ENCODE peak calls at places on chromosomes 7 and 10, in seven cellular contexts. H is left ventricle myocardium inferior, T is colonic mucosa, Z is transverse colon, G is A549, I is tibial nerve, Q is Peyer's patch. F is an unnamed sample. For H3K4me1, the result is how much of the 10 kb centered on the place peaks cover.

GRCh38 chr10:16828731-16829175 is 11.5 kb upstream of the RSU1 start:
- DNase-seq in H (peak), T (no peak), Z (peak), G (no peak), I (no peak), Q (no peak), F (peak)

GRCh38 chr10:11411926-11412545 is 199.4 kb downstream of the USP6NL start:
- DNase-seq in H (no peak), T (no peak), Z (no peak), G (no peak), I (no peak), Q (no peak), F (no peak)

GRCh38 chr7:73810991-73811360 is 19.8 kb upstream of the CLDN4 start:
- DNase-seq in H (no peak), T (peak), Z (no peak), G (no peak), I (no peak), Q (peak), F (peak)

GRCh38 chr10:14812271-14812670 is 25.6 kb downstream of the CDNF start:
- DNase-seq in H (no peak), T (no peak), Z (no peak), G (no peak), I (no peak), Q (no peak), F (no peak)

GRCh38 chr7:155107126-155107525 is 37.0 kb downstream of the HTR5A start:
- DNase-seq in H (no peak), T (no peak), Z (no peak), G (no peak), I (no peak), Q (no peak), F (no peak)

GRCh38 chr10:132654121-132654571 is 116.6 kb downstream of the INPP5A start:
- DNase-seq in H (no peak), T (no peak), Z (no peak), G (no peak), I (no peak), Q (peak), F (no peak)

GRCh38 chr7:27186450-27187157 is 1.6 kb upstream of the HOXA11 start:
- DNase-seq in H (no peak), T (no peak), Z (no peak), G (no peak), I (no peak), Q (peak), F (peak)

GRCh38 chr7:23476286-23477169 is 6.2 kb upstream of the IGF2BP3 start:
- DNase-seq in H (no peak), T (no peak), Z (no peak), G (no peak), I (no peak), Q (no peak), F (no peak)

GRCh38 chr10:78209987-78210386 is 176.3 kb downstream of the RPS24 start:
- DNase-seq in H (no peak), T (no peak), Z (no peak), G (no peak), I (no peak), Q (no peak), F (no peak)

GRCh38 chr7:102883098-102883860 is 29.5 kb upstream of the LRRC17 start:
- DNase-seq in H (no peak), T (no peak), Z (no peak), G (no peak), I (no peak), Q (no peak), F (no peak)

GRCh38 chr7:92836489-92837213 is at the start of gene CDK6:
- DNase-seq in H (peak), T (peak), Z (peak), G (peak), I (no peak), Q (peak), F (peak)

GRCh38 chr10:132722391-132722790 is 63.6 kb downstream of the NKX6-2 start:
- DNase-seq in H (no peak), T (no peak), Z (no peak), G (no peak), I (no peak), Q (no peak), F (no peak)

GRCh38 chr7:124152859-124153692 is 120.2 kb upstream of the TMEM229A start:
- DNase-seq in H (no peak), T (no peak), Z (no peak), G (peak), I (no peak), Q (no peak), F (no peak)

GRCh38 chr7:99331002-99331401 is 5.3 kb downstream of the ARPC1A start:
- DNase-seq in H (no peak), T (no peak), Z (no peak), G (no peak), I (no peak), Q (no peak), F (no peak)

GRCh38 chr7:143372070-143372469 is 9.1 kb upstream of the ZYX start:
- DNase-seq in H (peak), T (peak), Z (peak), G (no peak), I (peak), Q (no peak), F (peak)

GRCh38 chr10:14758994-14759664 is 15.6 kb downstream of the FAM107B start:
- DNase-seq in H (no peak), T (no peak), Z (peak), G (no peak), I (no peak), Q (no peak), F (no peak)

GRCh38 chr7:2084781-2085505 is 147.8 kb downstream of the MAD1L1 start:
- DNase-seq in H (no peak), T (no peak), Z (no peak), G (no peak), I (no peak), Q (no peak), F (no peak)

GRCh38 chr7:33651998-33652397 is 253.3 kb upstream of the BMPER start:
- DNase-seq in H (no peak), T (no peak), Z (no peak), G (no peak), I (no peak), Q (no peak), F (no peak)

GRCh38 chr7:41503438-41503837 is 199.5 kb downstream of the INHBA start:
- DNase-seq in H (no peak), T (no peak), Z (no peak), G (no peak), I (no peak), Q (no peak), F (no peak)

GRCh38 chr7:4204530-4205165 is 477.4 kb upstream of the FOXK1 start:
- DNase-seq in H (no peak), T (no peak), Z (no peak), G (no peak), I (no peak), Q (no peak), F (peak)

GRCh38 chr7:85896531-85896930 is 709.7 kb upstream of the SEMA3D start:
- DNase-seq in H (no peak), T (no peak), Z (no peak), G (no peak), I (no peak), Q (no peak), F (no peak)

GRCh38 chr7:13912740-13913320 is 76.6 kb downstream of the ETV1 start:
- DNase-seq in H (no peak), T (no peak), Z (no peak), G (no peak), I (no peak), Q (no peak), F (no peak)

GRCh38 chr7:90119178-90119971 is 34.9 kb upstream of the STEAP1 start:
- DNase-seq in H (peak), T (peak), Z (no peak), G (no peak), I (no peak), Q (peak), F (peak)

GRCh38 chr7:20310963-20311742 is 19.5 kb upstream of the ITGB8 start:
- DNase-seq in H (no peak), T (no peak), Z (no peak), G (no peak), I (no peak), Q (no peak), F (no peak)

GRCh38 chr10:112915590-112916572 is 34.2 kb upstream of the TCF7L2 start:
- DNase-seq in H (no peak), T (peak), Z (peak), G (peak), I (no peak), Q (peak), F (peak)

GRCh38 chr10:117418121-117418520 is 42.9 kb upstream of the PDZD8 start:
- DNase-seq in H (no peak), T (peak), Z (peak), G (no peak), I (no peak), Q (no peak), F (no peak)

GRCh38 chr7:32479574-32480200 is 10.5 kb downstream of the LSM5 start:
- DNase-seq in H (no peak), T (peak), Z (no peak), G (peak), I (no peak), Q (no peak), F (no peak)

GRCh38 chr7:158193446-158193845 is 394.2 kb downstream of the PTPRN2 start:
- DNase-seq in H (no peak), T (no peak), Z (no peak), G (no peak), I (no peak), Q (no peak), F (peak)

GRCh38 chr10:78749200-78749599 is 319.6 kb upstream of the ZMIZ1 start:
- DNase-seq in H (no peak), T (no peak), Z (no peak), G (no peak), I (no peak), Q (no peak), F (no peak)

GRCh38 chr7:39085590-39086049 is 107.9 kb downstream of the POU6F2 start:
- DNase-seq in H (no peak), T (no peak), Z (no peak), G (no peak), I (no peak), Q (no peak), F (no peak)

GRCh38 chr10:77461636-77462296 is 175.8 kb downstream of the KCNMA1 start:
- DNase-seq in H (no peak), T (no peak), Z (no peak), G (no peak), I (no peak), Q (no peak), F (no peak)

GRCh38 chr10:117112220-117112619 is 25.9 kb downstream of the VAX1 start:
- DNase-seq in H (no peak), T (no peak), Z (no peak), G (no peak), I (no peak), Q (no peak), F (no peak)

GRCh38 chr7:155401884-155402283 is 56.0 kb upstream of the EN2 start:
- DNase-seq in H (no peak), T (no peak), Z (no peak), G (no peak), I (no peak), Q (no peak), F (no peak)

GRCh38 chr10:3778708-3779108 is 6.3 kb downstream of the KLF6 start:
- DNase-seq in H (no peak), T (peak), Z (no peak), G (no peak), I (no peak), Q (no peak), F (no peak)

GRCh38 chr10:3777876-3778707 is 6.9 kb downstream of the KLF6 start:
- DNase-seq in H (no peak), T (no peak), Z (no peak), G (no peak), I (no peak), Q (no peak), F (no peak)

GRCh38 chr10:3774814-3775670 is 10.0 kb downstream of the KLF6 start:
- DNase-seq in H (no peak), T (no peak), Z (peak), G (no peak), I (no peak), Q (no peak), F (no peak)

GRCh38 chr10:3775671-3776551 is 9.1 kb downstream of the KLF6 start:
- DNase-seq in H (no peak), T (no peak), Z (peak), G (no peak), I (no peak), Q (no peak), F (no peak)

GRCh38 chr10:3776796-3777571 is 8.0 kb downstream of the KLF6 start:
- DNase-seq in H (no peak), T (peak), Z (peak), G (no peak), I (no peak), Q (no peak), F (no peak)
- H3K4me1 ChIP-seq in H (half or more), T (under half), Z (half or more), G (half or more), I (half or more), Q (under half), F (under half)

GRCh38 chr10:52636874-52637273 is 135.7 kb downstream of the MBL2 start:
- DNase-seq in H (no peak), T (no peak), Z (no peak), G (no peak), I (no peak), Q (no peak), F (no peak)

GRCh38 chr10:52635651-52636050 is 136.9 kb downstream of the MBL2 start:
- DNase-seq in H (no peak), T (no peak), Z (no peak), G (no peak), I (no peak), Q (no peak), F (no peak)

GRCh38 chr10:52631648-52632047 is 140.9 kb downstream of the MBL2 start:
- DNase-seq in H (no peak), T (no peak), Z (no peak), G (no peak), I (no peak), Q (no peak), F (no peak)

GRCh38 chr10:52631146-52631545 is 141.4 kb downstream of the MBL2 start:
- DNase-seq in H (no peak), T (no peak), Z (no peak), G (no peak), I (no peak), Q (no peak), F (no peak)

DNA sequence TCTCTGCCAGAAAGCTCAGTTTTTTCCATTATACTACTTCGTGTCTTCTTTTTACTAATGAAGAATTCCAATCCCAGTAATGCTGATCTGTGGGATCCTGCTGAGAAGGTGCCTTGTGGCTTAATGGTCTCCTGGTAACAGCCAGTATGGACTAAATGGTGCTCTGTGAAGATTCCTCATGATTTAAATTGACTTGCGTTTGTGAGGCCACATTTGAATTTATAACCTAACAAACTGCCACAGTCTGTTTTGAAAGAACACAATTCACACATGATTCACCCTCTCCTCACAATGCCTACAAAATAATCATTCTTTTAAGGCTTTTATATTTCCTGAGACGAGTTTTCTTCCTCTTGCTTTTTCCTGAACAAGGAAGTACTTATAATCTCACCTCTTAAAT is 140.0 kb downstream of the MBL2 start:
- DNase-seq in H (no peak), T (no peak), Z (no peak), G (no peak), I (no peak), Q (no peak), F (no peak)
- TF ChIP-seq CTCF in H (no peak), T (no peak), Z (no peak), G (no peak), I (no peak), Q (no peak), F (no peak)

DNA sequence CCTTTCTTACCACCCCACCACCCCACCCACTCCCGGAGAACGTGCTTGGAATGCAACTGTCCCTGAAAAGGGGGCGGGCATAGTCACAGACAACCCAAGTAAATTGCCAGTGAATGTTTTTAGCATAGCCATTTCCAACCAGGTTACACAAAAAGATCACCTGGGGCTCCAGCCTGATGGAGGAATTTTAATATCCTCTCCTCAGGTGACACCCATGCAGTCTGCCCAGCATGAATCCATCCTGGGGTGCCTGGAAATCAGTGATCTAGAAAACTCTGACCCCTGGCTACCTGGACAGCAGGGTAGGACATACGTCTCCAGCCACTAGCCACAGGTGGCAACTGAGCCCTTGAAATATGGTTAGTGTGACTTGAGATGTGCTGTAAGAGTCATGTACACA is 61.1 kb downstream of the SORBS1 start:
- DNase-seq in H (no peak), T (no peak), Z (no peak), G (no peak), I (no peak), Q (no peak), F (no peak)
- H3K4me1 ChIP-seq in H (half or more), T (under half), Z (under half), G (under half), I (under half), Q (under half), F (under half)

GRCh38 chr7:153090757-153091156 is 331.2 kb downstream of the ACTR3B start:
- DNase-seq in H (no peak), T (no peak), Z (no peak), G (no peak), I (no peak), Q (no peak), F (no peak)
- TF ChIP-seq CTCF in H (no peak), T (no peak), Z (no peak), G (peak), I (no peak), Q (no peak), F (no peak)

F was measured in kidney.